ENCODE peak calls at places on chromosomes 5 and 9, in eight cellular contexts. One of them, this sample, is unnamed.
A peak's percentile ranks its signal among the peaks of the same experiment; 100 is the strongest.

GRCh38 chr5:154712518-154713437 is 42.4 kb upstream of the LARP1 start:
- ATAC-seq in activated naive CD8-positive, alpha-beta T cell treated with anti-CD3 and anti-CD28 coated beads, Interleukin-2, amount 10 ng/mL, durations not matched to agents 7 days and 5 days: no peak
- ATAC-seq in body of pancreas: peak; percentile 96
- ATAC-seq in left ventricle myocardium superior: peak; percentile 47
- ATAC-seq in foreskin keratinocyte: peak; percentile 85
- ATAC-seq in activated naive CD4-positive, alpha-beta T cell treated with anti-CD3 and anti-CD28 coated beads, Interleukin-2, amount 50 U/mL, for 72 hours: no peak
- ATAC-seq in left lung: peak; percentile 89
- ATAC-seq in effector memory CD8-positive, alpha-beta T cell: no peak
- ATAC-seq in this sample: peak; percentile 67

GRCh38 chr5:143133721-143134120 is 269.8 kb downstream of the NR3C1 start:
- ATAC-seq in foreskin keratinocyte: no peak
- ATAC-seq in left lung: no peak
- ATAC-seq in effector memory CD8-positive, alpha-beta T cell: no peak
- ATAC-seq in left ventricle myocardium superior: no peak
- ATAC-seq in activated naive CD8-positive, alpha-beta T cell treated with anti-CD3 and anti-CD28 coated beads, Interleukin-2, amount 10 ng/mL, durations not matched to agents 7 days and 5 days: no peak
- ATAC-seq in activated naive CD4-positive, alpha-beta T cell treated with anti-CD3 and anti-CD28 coated beads, Interleukin-2, amount 50 U/mL, for 72 hours: no peak
- ATAC-seq in body of pancreas: no peak
- ATAC-seq in this sample: peak; percentile 8

GRCh38 chr5:61409568-61409967 is 77.5 kb downstream of the ZSWIM6 start:
- ATAC-seq in left lung: peak; percentile 72
- ATAC-seq in left ventricle myocardium superior: no peak
- ATAC-seq in body of pancreas: peak; percentile 53
- ATAC-seq in activated naive CD4-positive, alpha-beta T cell treated with anti-CD3 and anti-CD28 coated beads, Interleukin-2, amount 50 U/mL, for 72 hours: no peak
- ATAC-seq in effector memory CD8-positive, alpha-beta T cell: no peak
- ATAC-seq in activated naive CD8-positive, alpha-beta T cell treated with anti-CD3 and anti-CD28 coated beads, Interleukin-2, amount 10 ng/mL, durations not matched to agents 7 days and 5 days: no peak
- ATAC-seq in foreskin keratinocyte: peak; percentile 66
- ATAC-seq in this sample: peak; percentile 51

GRCh38 chr5:40780199-40780598 is 18.0 kb downstream of the PRKAA1 start:
- ATAC-seq in activated naive CD8-positive, alpha-beta T cell treated with anti-CD3 and anti-CD28 coated beads, Interleukin-2, amount 10 ng/mL, durations not matched to agents 7 days and 5 days: no peak
- ATAC-seq in left lung: no peak
- ATAC-seq in foreskin keratinocyte: peak; percentile 65
- ATAC-seq in activated naive CD4-positive, alpha-beta T cell treated with anti-CD3 and anti-CD28 coated beads, Interleukin-2, amount 50 U/mL, for 72 hours: no peak
- ATAC-seq in effector memory CD8-positive, alpha-beta T cell: no peak
- ATAC-seq in body of pancreas: no peak
- ATAC-seq in left ventricle myocardium superior: no peak
- ATAC-seq in this sample: peak; percentile 43

GRCh38 chr5:136034976-136035375 is 6.2 kb downstream of the TGFBI start:
- ATAC-seq in body of pancreas: no peak
- ATAC-seq in effector memory CD8-positive, alpha-beta T cell: no peak
- ATAC-seq in left ventricle myocardium superior: peak; percentile 81
- ATAC-seq in activated naive CD4-positive, alpha-beta T cell treated with anti-CD3 and anti-CD28 coated beads, Interleukin-2, amount 50 U/mL, for 72 hours: no peak
- ATAC-seq in activated naive CD8-positive, alpha-beta T cell treated with anti-CD3 and anti-CD28 coated beads, Interleukin-2, amount 10 ng/mL, durations not matched to agents 7 days and 5 days: no peak
- ATAC-seq in left lung: no peak
- ATAC-seq in foreskin keratinocyte: no peak
- ATAC-seq in this sample: peak; percentile 17

GRCh38 chr5:146193291-146193690 is 10.1 kb upstream of the RBM27 start:
- ATAC-seq in activated naive CD8-positive, alpha-beta T cell treated with anti-CD3 and anti-CD28 coated beads, Interleukin-2, amount 10 ng/mL, durations not matched to agents 7 days and 5 days: no peak
- ATAC-seq in effector memory CD8-positive, alpha-beta T cell: no peak
- ATAC-seq in body of pancreas: no peak
- ATAC-seq in left lung: no peak
- ATAC-seq in foreskin keratinocyte: no peak
- ATAC-seq in activated naive CD4-positive, alpha-beta T cell treated with anti-CD3 and anti-CD28 coated beads, Interleukin-2, amount 50 U/mL, for 72 hours: no peak
- ATAC-seq in left ventricle myocardium superior: no peak
- ATAC-seq in this sample: no peak

GRCh38 chr9:13149454-13149853 is 130.0 kb downstream of the MPDZ start:
- ATAC-seq in foreskin keratinocyte: no peak
- ATAC-seq in effector memory CD8-positive, alpha-beta T cell: no peak
- ATAC-seq in activated naive CD4-positive, alpha-beta T cell treated with anti-CD3 and anti-CD28 coated beads, Interleukin-2, amount 50 U/mL, for 72 hours: no peak
- ATAC-seq in left ventricle myocardium superior: peak; percentile 94
- ATAC-seq in left lung: peak; percentile 27
- ATAC-seq in body of pancreas: no peak
- ATAC-seq in activated naive CD8-positive, alpha-beta T cell treated with anti-CD3 and anti-CD28 coated beads, Interleukin-2, amount 10 ng/mL, durations not matched to agents 7 days and 5 days: no peak
- ATAC-seq in this sample: no peak

GRCh38 chr9:6072442-6072841 is 57.0 kb upstream of the RANBP6 start:
- ATAC-seq in activated naive CD8-positive, alpha-beta T cell treated with anti-CD3 and anti-CD28 coated beads, Interleukin-2, amount 10 ng/mL, durations not matched to agents 7 days and 5 days: no peak
- ATAC-seq in activated naive CD4-positive, alpha-beta T cell treated with anti-CD3 and anti-CD28 coated beads, Interleukin-2, amount 50 U/mL, for 72 hours: no peak
- ATAC-seq in effector memory CD8-positive, alpha-beta T cell: no peak
- ATAC-seq in foreskin keratinocyte: no peak
- ATAC-seq in body of pancreas: no peak
- ATAC-seq in left ventricle myocardium superior: no peak
- ATAC-seq in left lung: no peak
- ATAC-seq in this sample: no peak

GRCh38 chr9:133826289-133827085 is 88.3 kb upstream of the SARDH start:
- ATAC-seq in activated naive CD4-positive, alpha-beta T cell treated with anti-CD3 and anti-CD28 coated beads, Interleukin-2, amount 50 U/mL, for 72 hours: no peak
- ATAC-seq in body of pancreas: no peak
- ATAC-seq in effector memory CD8-positive, alpha-beta T cell: no peak
- ATAC-seq in foreskin keratinocyte: no peak
- ATAC-seq in activated naive CD8-positive, alpha-beta T cell treated with anti-CD3 and anti-CD28 coated beads, Interleukin-2, amount 10 ng/mL, durations not matched to agents 7 days and 5 days: no peak
- ATAC-seq in left lung: no peak
- ATAC-seq in left ventricle myocardium superior: peak; percentile 72
- ATAC-seq in this sample: no peak

GRCh38 chr9:114156658-114157421 is 1.5 kb downstream of the COL27A1 start:
- ATAC-seq in activated naive CD4-positive, alpha-beta T cell treated with anti-CD3 and anti-CD28 coated beads, Interleukin-2, amount 50 U/mL, for 72 hours: peak; percentile 4
- ATAC-seq in effector memory CD8-positive, alpha-beta T cell: peak; percentile 20
- ATAC-seq in activated naive CD8-positive, alpha-beta T cell treated with anti-CD3 and anti-CD28 coated beads, Interleukin-2, amount 10 ng/mL, durations not matched to agents 7 days and 5 days: no peak
- ATAC-seq in left ventricle myocardium superior: peak; percentile 73
- ATAC-seq in left lung: peak; percentile 75
- ATAC-seq in body of pancreas: peak; percentile 50
- ATAC-seq in foreskin keratinocyte: peak; percentile 69
- ATAC-seq in this sample: peak; percentile 72

GRCh38 chr5:146745937-146746577 is 132.5 kb downstream of the PPP2R2B start:
- ATAC-seq in activated naive CD4-positive, alpha-beta T cell treated with anti-CD3 and anti-CD28 coated beads, Interleukin-2, amount 50 U/mL, for 72 hours: no peak
- ATAC-seq in foreskin keratinocyte: no peak
- ATAC-seq in activated naive CD8-positive, alpha-beta T cell treated with anti-CD3 and anti-CD28 coated beads, Interleukin-2, amount 10 ng/mL, durations not matched to agents 7 days and 5 days: no peak
- ATAC-seq in body of pancreas: no peak
- ATAC-seq in effector memory CD8-positive, alpha-beta T cell: no peak
- ATAC-seq in left ventricle myocardium superior: no peak
- ATAC-seq in left lung: no peak
- ATAC-seq in this sample: no peak

GRCh38 chr9:131651599-131651998 is 88.3 kb downstream of the RAPGEF1 start:
- ATAC-seq in activated naive CD8-positive, alpha-beta T cell treated with anti-CD3 and anti-CD28 coated beads, Interleukin-2, amount 10 ng/mL, durations not matched to agents 7 days and 5 days: no peak
- ATAC-seq in activated naive CD4-positive, alpha-beta T cell treated with anti-CD3 and anti-CD28 coated beads, Interleukin-2, amount 50 U/mL, for 72 hours: peak; percentile 82
- ATAC-seq in left ventricle myocardium superior: no peak
- ATAC-seq in effector memory CD8-positive, alpha-beta T cell: no peak
- ATAC-seq in foreskin keratinocyte: peak; percentile 59
- ATAC-seq in body of pancreas: peak; percentile 49
- ATAC-seq in left lung: peak; percentile 23
- ATAC-seq in this sample: peak; percentile 72

GRCh38 chr5:3123763-3124157 is 372.3 kb upstream of the IRX2 start:
- ATAC-seq in effector memory CD8-positive, alpha-beta T cell: no peak
- ATAC-seq in left lung: no peak
- ATAC-seq in foreskin keratinocyte: no peak
- ATAC-seq in activated naive CD4-positive, alpha-beta T cell treated with anti-CD3 and anti-CD28 coated beads, Interleukin-2, amount 50 U/mL, for 72 hours: no peak
- ATAC-seq in activated naive CD8-positive, alpha-beta T cell treated with anti-CD3 and anti-CD28 coated beads, Interleukin-2, amount 10 ng/mL, durations not matched to agents 7 days and 5 days: no peak
- ATAC-seq in body of pancreas: no peak
- ATAC-seq in left ventricle myocardium superior: no peak
- ATAC-seq in this sample: no peak

GRCh38 chr5:141780240-141780951 is 97.8 kb downstream of the PCDH1 start:
- ATAC-seq in body of pancreas: no peak
- ATAC-seq in activated naive CD8-positive, alpha-beta T cell treated with anti-CD3 and anti-CD28 coated beads, Interleukin-2, amount 10 ng/mL, durations not matched to agents 7 days and 5 days: no peak
- ATAC-seq in left lung: no peak
- ATAC-seq in effector memory CD8-positive, alpha-beta T cell: no peak
- ATAC-seq in foreskin keratinocyte: no peak
- ATAC-seq in left ventricle myocardium superior: no peak
- ATAC-seq in activated naive CD4-positive, alpha-beta T cell treated with anti-CD3 and anti-CD28 coated beads, Interleukin-2, amount 50 U/mL, for 72 hours: no peak
- ATAC-seq in this sample: no peak

GRCh38 chr5:132905938-132906337 is 32.5 kb downstream of the LEAP2 start:
- ATAC-seq in activated naive CD4-positive, alpha-beta T cell treated with anti-CD3 and anti-CD28 coated beads, Interleukin-2, amount 50 U/mL, for 72 hours: no peak
- ATAC-seq in activated naive CD8-positive, alpha-beta T cell treated with anti-CD3 and anti-CD28 coated beads, Interleukin-2, amount 10 ng/mL, durations not matched to agents 7 days and 5 days: no peak
- ATAC-seq in left lung: peak; percentile 69
- ATAC-seq in foreskin keratinocyte: peak; percentile 33
- ATAC-seq in left ventricle myocardium superior: no peak
- ATAC-seq in body of pancreas: peak; percentile 79
- ATAC-seq in effector memory CD8-positive, alpha-beta T cell: no peak
- ATAC-seq in this sample: peak; percentile 71

GRCh38 chr9:33446507-33447403 is 638 bp downstream of the AQP3 start:
- ATAC-seq in activated naive CD4-positive, alpha-beta T cell treated with anti-CD3 and anti-CD28 coated beads, Interleukin-2, amount 50 U/mL, for 72 hours: peak; percentile 83
- ATAC-seq in left lung: peak; percentile 69
- ATAC-seq in activated naive CD8-positive, alpha-beta T cell treated with anti-CD3 and anti-CD28 coated beads, Interleukin-2, amount 10 ng/mL, durations not matched to agents 7 days and 5 days: peak; percentile 70
- ATAC-seq in body of pancreas: peak; percentile 70
- ATAC-seq in effector memory CD8-positive, alpha-beta T cell: peak; percentile 72
- ATAC-seq in left ventricle myocardium superior: peak; percentile 66
- ATAC-seq in foreskin keratinocyte: peak; percentile 71
- ATAC-seq in this sample: peak; percentile 29

GRCh38 chr5:135553688-135554462 is 18.1 kb upstream of the NEUROG1 start:
- ATAC-seq in body of pancreas: no peak
- ATAC-seq in left lung: peak; percentile 78
- ATAC-seq in effector memory CD8-positive, alpha-beta T cell: no peak
- ATAC-seq in foreskin keratinocyte: peak; percentile 75
- ATAC-seq in activated naive CD4-positive, alpha-beta T cell treated with anti-CD3 and anti-CD28 coated beads, Interleukin-2, amount 50 U/mL, for 72 hours: no peak
- ATAC-seq in activated naive CD8-positive, alpha-beta T cell treated with anti-CD3 and anti-CD28 coated beads, Interleukin-2, amount 10 ng/mL, durations not matched to agents 7 days and 5 days: no peak
- ATAC-seq in left ventricle myocardium superior: no peak
- ATAC-seq in this sample: peak; percentile 61

GRCh38 chr5:148996270-148996669 is 66.6 kb downstream of the SH3TC2 start:
- ATAC-seq in activated naive CD4-positive, alpha-beta T cell treated with anti-CD3 and anti-CD28 coated beads, Interleukin-2, amount 50 U/mL, for 72 hours: no peak
- ATAC-seq in activated naive CD8-positive, alpha-beta T cell treated with anti-CD3 and anti-CD28 coated beads, Interleukin-2, amount 10 ng/mL, durations not matched to agents 7 days and 5 days: no peak
- ATAC-seq in foreskin keratinocyte: no peak
- ATAC-seq in effector memory CD8-positive, alpha-beta T cell: no peak
- ATAC-seq in body of pancreas: no peak
- ATAC-seq in left ventricle myocardium superior: no peak
- ATAC-seq in left lung: no peak
- ATAC-seq in this sample: no peak

GRCh38 chr5:62376064-62376463 is 27.6 kb downstream of the DIMT1 start:
- ATAC-seq in activated naive CD8-positive, alpha-beta T cell treated with anti-CD3 and anti-CD28 coated beads, Interleukin-2, amount 10 ng/mL, durations not matched to agents 7 days and 5 days: no peak
- ATAC-seq in left ventricle myocardium superior: no peak
- ATAC-seq in activated naive CD4-positive, alpha-beta T cell treated with anti-CD3 and anti-CD28 coated beads, Interleukin-2, amount 50 U/mL, for 72 hours: no peak
- ATAC-seq in body of pancreas: no peak
- ATAC-seq in foreskin keratinocyte: peak; percentile 71
- ATAC-seq in left lung: no peak
- ATAC-seq in effector memory CD8-positive, alpha-beta T cell: no peak
- ATAC-seq in this sample: peak; percentile 87

GRCh38 chr5:159601216-159601615 is 270.9 kb upstream of the IL12B start:
- ATAC-seq in body of pancreas: no peak
- ATAC-seq in activated naive CD8-positive, alpha-beta T cell treated with anti-CD3 and anti-CD28 coated beads, Interleukin-2, amount 10 ng/mL, durations not matched to agents 7 days and 5 days: no peak
- ATAC-seq in foreskin keratinocyte: no peak
- ATAC-seq in effector memory CD8-positive, alpha-beta T cell: no peak
- ATAC-seq in activated naive CD4-positive, alpha-beta T cell treated with anti-CD3 and anti-CD28 coated beads, Interleukin-2, amount 50 U/mL, for 72 hours: no peak
- ATAC-seq in left lung: no peak
- ATAC-seq in left ventricle myocardium superior: no peak
- ATAC-seq in this sample: no peak

GRCh38 chr5:73644385-73644963 is 18.5 kb downstream of the ARHGEF28 start:
- ATAC-seq in left ventricle myocardium superior: no peak
- ATAC-seq in foreskin keratinocyte: no peak
- ATAC-seq in body of pancreas: no peak
- ATAC-seq in effector memory CD8-positive, alpha-beta T cell: no peak
- ATAC-seq in activated naive CD4-positive, alpha-beta T cell treated with anti-CD3 and anti-CD28 coated beads, Interleukin-2, amount 50 U/mL, for 72 hours: no peak
- ATAC-seq in activated naive CD8-positive, alpha-beta T cell treated with anti-CD3 and anti-CD28 coated beads, Interleukin-2, amount 10 ng/mL, durations not matched to agents 7 days and 5 days: no peak
- ATAC-seq in left lung: no peak
- ATAC-seq in this sample: no peak

GRCh38 chr5:175715627-175716522 is 58.0 kb downstream of the HRH2 start:
- ATAC-seq in foreskin keratinocyte: no peak
- ATAC-seq in body of pancreas: no peak
- ATAC-seq in activated naive CD8-positive, alpha-beta T cell treated with anti-CD3 and anti-CD28 coated beads, Interleukin-2, amount 10 ng/mL, durations not matched to agents 7 days and 5 days: no peak
- ATAC-seq in activated naive CD4-positive, alpha-beta T cell treated with anti-CD3 and anti-CD28 coated beads, Interleukin-2, amount 50 U/mL, for 72 hours: no peak
- ATAC-seq in left ventricle myocardium superior: peak; percentile 67
- ATAC-seq in effector memory CD8-positive, alpha-beta T cell: no peak
- ATAC-seq in left lung: no peak
- ATAC-seq in this sample: no peak

GRCh38 chr5:78640622-78641021 is 8.0 kb downstream of the LHFPL2 start:
- ATAC-seq in foreskin keratinocyte: peak; percentile 68
- ATAC-seq in activated naive CD8-positive, alpha-beta T cell treated with anti-CD3 and anti-CD28 coated beads, Interleukin-2, amount 10 ng/mL, durations not matched to agents 7 days and 5 days: no peak
- ATAC-seq in effector memory CD8-positive, alpha-beta T cell: no peak
- ATAC-seq in activated naive CD4-positive, alpha-beta T cell treated with anti-CD3 and anti-CD28 coated beads, Interleukin-2, amount 50 U/mL, for 72 hours: no peak
- ATAC-seq in body of pancreas: no peak
- ATAC-seq in left lung: no peak
- ATAC-seq in left ventricle myocardium superior: no peak
- ATAC-seq in this sample: no peak

GRCh38 chr5:169512385-169512784 is 71.2 kb upstream of the SPDL1 start:
- ATAC-seq in activated naive CD8-positive, alpha-beta T cell treated with anti-CD3 and anti-CD28 coated beads, Interleukin-2, amount 10 ng/mL, durations not matched to agents 7 days and 5 days: no peak
- ATAC-seq in activated naive CD4-positive, alpha-beta T cell treated with anti-CD3 and anti-CD28 coated beads, Interleukin-2, amount 50 U/mL, for 72 hours: no peak
- ATAC-seq in body of pancreas: no peak
- ATAC-seq in effector memory CD8-positive, alpha-beta T cell: no peak
- ATAC-seq in left ventricle myocardium superior: no peak
- ATAC-seq in foreskin keratinocyte: no peak
- ATAC-seq in left lung: no peak
- ATAC-seq in this sample: no peak

GRCh38 chr5:62312036-62312435 is 6.0 kb downstream of the KIF2A start:
- ATAC-seq in left ventricle myocardium superior: no peak
- ATAC-seq in left lung: no peak
- ATAC-seq in effector memory CD8-positive, alpha-beta T cell: no peak
- ATAC-seq in activated naive CD4-positive, alpha-beta T cell treated with anti-CD3 and anti-CD28 coated beads, Interleukin-2, amount 50 U/mL, for 72 hours: no peak
- ATAC-seq in body of pancreas: no peak
- ATAC-seq in foreskin keratinocyte: peak; percentile 39
- ATAC-seq in activated naive CD8-positive, alpha-beta T cell treated with anti-CD3 and anti-CD28 coated beads, Interleukin-2, amount 10 ng/mL, durations not matched to agents 7 days and 5 days: no peak
- ATAC-seq in this sample: no peak

GRCh38 chr9:79989079-79989478 is 417.3 kb downstream of the TLE4 start:
- ATAC-seq in foreskin keratinocyte: no peak
- ATAC-seq in left lung: no peak
- ATAC-seq in effector memory CD8-positive, alpha-beta T cell: no peak
- ATAC-seq in left ventricle myocardium superior: no peak
- ATAC-seq in activated naive CD4-positive, alpha-beta T cell treated with anti-CD3 and anti-CD28 coated beads, Interleukin-2, amount 50 U/mL, for 72 hours: no peak
- ATAC-seq in activated naive CD8-positive, alpha-beta T cell treated with anti-CD3 and anti-CD28 coated beads, Interleukin-2, amount 10 ng/mL, durations not matched to agents 7 days and 5 days: no peak
- ATAC-seq in body of pancreas: no peak
- ATAC-seq in this sample: no peak

GRCh38 chr5:173789031-173789920 is 98.9 kb upstream of the CPEB4 start:
- ATAC-seq in left lung: peak; percentile 66
- ATAC-seq in foreskin keratinocyte: peak; percentile 82
- ATAC-seq in body of pancreas: peak; percentile 5
- ATAC-seq in activated naive CD8-positive, alpha-beta T cell treated with anti-CD3 and anti-CD28 coated beads, Interleukin-2, amount 10 ng/mL, durations not matched to agents 7 days and 5 days: no peak
- ATAC-seq in effector memory CD8-positive, alpha-beta T cell: no peak
- ATAC-seq in left ventricle myocardium superior: peak; percentile 25
- ATAC-seq in activated naive CD4-positive, alpha-beta T cell treated with anti-CD3 and anti-CD28 coated beads, Interleukin-2, amount 50 U/mL, for 72 hours: peak; percentile 48
- ATAC-seq in this sample: peak; percentile 49

GRCh38 chr9:90900130-90900529 is 98.5 kb downstream of the SYK start:
- ATAC-seq in effector memory CD8-positive, alpha-beta T cell: no peak
- ATAC-seq in body of pancreas: no peak
- ATAC-seq in foreskin keratinocyte: no peak
- ATAC-seq in left ventricle myocardium superior: peak; percentile 96
- ATAC-seq in left lung: no peak
- ATAC-seq in activated naive CD8-positive, alpha-beta T cell treated with anti-CD3 and anti-CD28 coated beads, Interleukin-2, amount 10 ng/mL, durations not matched to agents 7 days and 5 days: no peak
- ATAC-seq in activated naive CD4-positive, alpha-beta T cell treated with anti-CD3 and anti-CD28 coated beads, Interleukin-2, amount 50 U/mL, for 72 hours: no peak
- ATAC-seq in this sample: no peak

GRCh38 chr5:164027738-164028137 is 522.3 kb downstream of the MAT2B start:
- ATAC-seq in activated naive CD8-positive, alpha-beta T cell treated with anti-CD3 and anti-CD28 coated beads, Interleukin-2, amount 10 ng/mL, durations not matched to agents 7 days and 5 days: no peak
- ATAC-seq in activated naive CD4-positive, alpha-beta T cell treated with anti-CD3 and anti-CD28 coated beads, Interleukin-2, amount 50 U/mL, for 72 hours: no peak
- ATAC-seq in foreskin keratinocyte: peak; percentile 35
- ATAC-seq in effector memory CD8-positive, alpha-beta T cell: no peak
- ATAC-seq in body of pancreas: no peak
- ATAC-seq in left ventricle myocardium superior: no peak
- ATAC-seq in left lung: no peak
- ATAC-seq in this sample: no peak

GRCh38 chr9:115923903-115924668 is 229.5 kb upstream of the PAPPA start:
- ATAC-seq in body of pancreas: peak; percentile 53
- ATAC-seq in effector memory CD8-positive, alpha-beta T cell: no peak
- ATAC-seq in left lung: peak; percentile 49
- ATAC-seq in activated naive CD8-positive, alpha-beta T cell treated with anti-CD3 and anti-CD28 coated beads, Interleukin-2, amount 10 ng/mL, durations not matched to agents 7 days and 5 days: no peak
- ATAC-seq in activated naive CD4-positive, alpha-beta T cell treated with anti-CD3 and anti-CD28 coated beads, Interleukin-2, amount 50 U/mL, for 72 hours: no peak
- ATAC-seq in left ventricle myocardium superior: peak; percentile 97
- ATAC-seq in foreskin keratinocyte: no peak
- ATAC-seq in this sample: no peak

GRCh38 chr9:84002344-84002743 is 21.7 kb downstream of the RMI1 start:
- ATAC-seq in left lung: peak; percentile 73
- ATAC-seq in activated naive CD8-positive, alpha-beta T cell treated with anti-CD3 and anti-CD28 coated beads, Interleukin-2, amount 10 ng/mL, durations not matched to agents 7 days and 5 days: peak; percentile 93
- ATAC-seq in body of pancreas: no peak
- ATAC-seq in left ventricle myocardium superior: no peak
- ATAC-seq in effector memory CD8-positive, alpha-beta T cell: peak; percentile 68
- ATAC-seq in activated naive CD4-positive, alpha-beta T cell treated with anti-CD3 and anti-CD28 coated beads, Interleukin-2, amount 50 U/mL, for 72 hours: no peak
- ATAC-seq in foreskin keratinocyte: no peak
- ATAC-seq in this sample: no peak

GRCh38 chr9:123401879-123402513 is 46.0 kb downstream of the CRB2 start:
- ATAC-seq in body of pancreas: no peak
- ATAC-seq in activated naive CD4-positive, alpha-beta T cell treated with anti-CD3 and anti-CD28 coated beads, Interleukin-2, amount 50 U/mL, for 72 hours: no peak
- ATAC-seq in activated naive CD8-positive, alpha-beta T cell treated with anti-CD3 and anti-CD28 coated beads, Interleukin-2, amount 10 ng/mL, durations not matched to agents 7 days and 5 days: peak; percentile 52
- ATAC-seq in left ventricle myocardium superior: peak; percentile 88
- ATAC-seq in effector memory CD8-positive, alpha-beta T cell: no peak
- ATAC-seq in left lung: peak; percentile 91
- ATAC-seq in foreskin keratinocyte: peak; percentile 61
- ATAC-seq in this sample: peak; percentile 52

GRCh38 chr5:170551076-170551475 is 47.3 kb downstream of the KCNIP1 start:
- ATAC-seq in effector memory CD8-positive, alpha-beta T cell: no peak
- ATAC-seq in body of pancreas: no peak
- ATAC-seq in left lung: no peak
- ATAC-seq in activated naive CD4-positive, alpha-beta T cell treated with anti-CD3 and anti-CD28 coated beads, Interleukin-2, amount 50 U/mL, for 72 hours: no peak
- ATAC-seq in activated naive CD8-positive, alpha-beta T cell treated with anti-CD3 and anti-CD28 coated beads, Interleukin-2, amount 10 ng/mL, durations not matched to agents 7 days and 5 days: no peak
- ATAC-seq in left ventricle myocardium superior: no peak
- ATAC-seq in foreskin keratinocyte: no peak
- ATAC-seq in this sample: no peak

GRCh38 chr5:172918421-172919371 is 40.5 kb upstream of the RPL26L1 start:
- ATAC-seq in left lung: no peak
- ATAC-seq in activated naive CD4-positive, alpha-beta T cell treated with anti-CD3 and anti-CD28 coated beads, Interleukin-2, amount 50 U/mL, for 72 hours: no peak
- ATAC-seq in foreskin keratinocyte: no peak
- ATAC-seq in effector memory CD8-positive, alpha-beta T cell: peak; percentile 84
- ATAC-seq in body of pancreas: no peak
- ATAC-seq in activated naive CD8-positive, alpha-beta T cell treated with anti-CD3 and anti-CD28 coated beads, Interleukin-2, amount 10 ng/mL, durations not matched to agents 7 days and 5 days: peak; percentile 75
- ATAC-seq in left ventricle myocardium superior: no peak
- ATAC-seq in this sample: no peak

This sample was measured in esophagus mucosa.